ENCODE peak calls at places on chromosomes 4 and X, in ten cellular contexts. R, M, Q, K, A, C, L, F, W and S are unnamed samples.
A peak's percentile ranks its signal among the peaks of the same experiment; 100 is the strongest.

GRCh38 chr4:38071801-38072567 is 111.8 kb downstream of the PTTG2 start:
- DNase-seq in R (peak; percentile 38), M (no peak), Q (no peak), K (no peak), A (no peak), C (peak; percentile 48), L (peak; percentile 62), F (no peak), W (no peak), S (peak; percentile 54)

GRCh38 chr4:108256538-108256937 is 87.8 kb upstream of the LEF1 start:
- DNase-seq in R (no peak), M (no peak), Q (no peak), K (no peak), A (no peak), C (no peak), L (no peak), F (no peak), W (no peak), S (no peak)

GRCh38 chr4:6938758-6939201 is 29.2 kb downstream of the TBC1D14 start:
- DNase-seq in R (no peak), M (no peak), Q (peak; percentile 75), K (no peak), A (no peak), C (no peak), L (no peak), F (no peak), W (no peak), S (no peak)

GRCh38 chrX:23383411-23383810 is 48.8 kb downstream of the PTCHD1 start:
- DNase-seq in R (peak; percentile 3), M (no peak), Q (no peak), K (no peak), A (no peak), C (no peak), L (no peak), F (no peak), W (no peak), S (peak; percentile 60)

GRCh38 chr4:132593717-132594400 is 555.2 kb upstream of the PCDH10 start:
- DNase-seq in R (no peak), M (no peak), Q (no peak), K (no peak), A (no peak), C (no peak), L (no peak), F (no peak), W (no peak), S (no peak)

GRCh38 chr4:127251423-127251822 is 381.3 kb upstream of the INTU start:
- DNase-seq in R (peak; percentile 54), M (no peak), Q (no peak), K (no peak), A (no peak), C (no peak), L (no peak), F (no peak), W (no peak), S (no peak)

GRCh38 chrX:36978886-36979285 is 29.3 kb upstream of the FAM47C start:
- DNase-seq in R (peak; percentile 0), M (no peak), Q (no peak), K (no peak), A (no peak), C (no peak), L (no peak), F (no peak), W (no peak), S (no peak)

GRCh38 chr4:128228021-128228571 is 59.5 kb downstream of the PGRMC2 start:
- DNase-seq in R (peak; percentile 43), M (no peak), Q (no peak), K (no peak), A (no peak), C (no peak), L (no peak), F (no peak), W (no peak), S (no peak)

GRCh38 chr4:6473264-6474052 is 1.0 kb upstream of the PPP2R2C start:
- DNase-seq in R (no peak), M (peak; percentile 12), Q (no peak), K (peak; percentile 19), A (no peak), C (no peak), L (no peak), F (no peak), W (no peak), S (no peak)

GRCh38 chr4:169618286-169618685 is 2.1 kb upstream of the CLCN3 start:
- DNase-seq in R (peak; percentile 90), M (no peak), Q (no peak), K (no peak), A (no peak), C (no peak), L (no peak), F (no peak), W (no peak), S (no peak)

GRCh38 chr4:183106839-183107238 is 7.8 kb downstream of the WWC2 start:
- DNase-seq in R (no peak), M (no peak), Q (no peak), K (no peak), A (no peak), C (no peak), L (no peak), F (no peak), W (no peak), S (no peak)

GRCh38 chrX:118215346-118215745 is 98.7 kb upstream of the KLHL13 start:
- DNase-seq in R (no peak), M (no peak), Q (no peak), K (no peak), A (no peak), C (no peak), L (no peak), F (no peak), W (no peak), S (no peak)

GRCh38 chrX:108420481-108420880 is 17.7 kb downstream of the COL4A6 start:
- DNase-seq in R (no peak), M (no peak), Q (no peak), K (no peak), A (no peak), C (no peak), L (no peak), F (no peak), W (no peak), S (no peak)

GRCh38 chrX:13716905-13717304 is 17.5 kb downstream of the TRAPPC2 start:
- DNase-seq in R (no peak), M (no peak), Q (peak; percentile 62), K (no peak), A (no peak), C (no peak), L (no peak), F (no peak), W (no peak), S (no peak)

GRCh38 chrX:79366888-79367749 is at the start of gene ITM2A:
- DNase-seq in R (no peak), M (peak; percentile 31), Q (peak; percentile 65), K (peak; percentile 67), A (peak; percentile 44), C (peak; percentile 37), L (peak; percentile 9), F (no peak), W (peak; percentile 78), S (peak; percentile 3)

GRCh38 chr4:70936200-70936787 is 34.1 kb downstream of the MOB1B start:
- DNase-seq in R (peak; percentile 23), M (no peak), Q (no peak), K (no peak), A (no peak), C (no peak), L (no peak), F (no peak), W (no peak), S (no peak)

GRCh38 chrX:7145454-7145853 is 2.1 kb upstream of the STS start:
- DNase-seq in R (peak; percentile 31), M (no peak), Q (no peak), K (no peak), A (no peak), C (no peak), L (no peak), F (no peak), W (no peak), S (no peak)
- H3K4me3 ChIP-seq in R (no peak overlapping the region), M (no peak overlapping the region), Q (no peak overlapping the region), K (no peak overlapping the region), A (no peak overlapping the region), C (no peak overlapping the region), L (no peak overlapping the region), F (no peak overlapping the region), W (no peak overlapping the region), S (no peak overlapping the region)

DNA sequence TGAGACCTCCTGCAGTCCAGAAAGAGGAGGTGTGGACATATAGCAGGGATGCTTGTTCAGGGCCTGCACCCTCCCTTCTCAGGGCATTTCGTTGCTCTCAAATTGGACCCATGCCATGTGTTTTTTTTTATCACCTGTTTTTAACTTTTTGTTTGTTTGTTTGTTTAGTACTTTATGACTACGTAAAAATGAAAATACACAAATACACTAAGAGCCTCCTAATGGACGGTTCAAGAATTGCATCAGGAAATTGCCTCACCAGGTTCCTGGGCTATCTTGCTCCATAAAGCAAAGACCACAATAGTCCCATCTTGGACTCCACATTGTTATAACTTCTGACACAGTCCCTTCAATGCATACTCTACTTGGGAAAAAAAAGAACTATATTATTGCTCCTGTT is 1685.9 kb upstream of the TENM3 start:
- DNase-seq in R (no peak), M (no peak), Q (no peak), K (no peak), A (no peak), C (no peak), L (no peak), F (no peak), W (no peak), S (no peak)
- TF ChIP-seq CTCF in R (no peak), M (no peak), Q (no peak), K (no peak), A (no peak), C (no peak), L (peak; percentile 44), F (peak; percentile 15), W (no peak), S (no peak)

DNA sequence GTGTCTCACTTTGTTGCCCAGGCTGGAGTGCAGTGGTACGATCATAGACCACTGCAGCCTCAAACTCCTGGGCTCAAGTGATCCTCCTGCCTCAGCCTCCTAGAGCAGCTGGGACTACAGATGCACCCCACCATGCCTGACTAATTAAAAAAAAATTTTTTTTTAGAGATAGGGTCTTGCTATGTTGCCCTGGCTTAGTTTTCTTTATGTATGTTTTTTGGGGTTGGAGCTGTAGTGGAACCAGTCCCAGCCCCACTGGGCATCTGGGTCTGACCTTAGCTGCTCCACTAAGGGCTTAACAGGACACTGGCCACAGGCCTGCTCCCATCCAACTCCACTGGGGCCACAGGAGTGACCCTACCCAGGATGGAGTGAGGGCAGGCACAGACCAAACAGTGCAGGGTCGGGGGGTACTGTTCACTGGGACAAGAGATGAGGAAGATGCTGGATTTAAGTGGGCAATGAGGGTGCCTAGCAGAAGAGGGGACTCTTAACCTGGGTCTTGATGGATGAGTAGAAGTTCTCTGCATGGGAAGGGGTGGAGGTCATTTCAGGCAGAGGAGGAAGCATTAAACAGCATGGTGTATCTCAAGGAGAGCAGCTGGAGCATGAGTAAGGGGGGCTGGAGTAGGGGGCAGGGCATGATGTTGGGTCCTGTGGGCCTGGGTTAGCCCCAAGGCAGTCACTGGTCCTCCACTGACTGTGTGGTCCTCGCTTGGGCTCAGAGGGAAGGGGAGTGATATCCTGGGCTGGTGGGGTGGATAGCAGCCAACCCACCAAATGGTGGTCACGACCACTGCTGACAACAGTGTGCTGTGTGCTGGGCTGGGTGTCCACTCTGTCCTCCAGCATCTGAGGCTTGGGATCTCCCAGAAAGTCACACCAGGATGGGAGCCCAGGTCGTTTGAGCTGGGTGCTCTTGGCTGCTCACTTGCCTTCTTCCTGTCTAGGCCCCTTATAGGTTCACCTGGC is 24.1 kb upstream of the ADD1 start:
- DNase-seq in R (no peak), M (no peak), Q (peak; percentile 34), K (no peak), A (no peak), C (no peak), L (no peak), F (no peak), W (no peak), S (no peak)
- H3K4me3 ChIP-seq in R (no peak overlapping the region), M (no peak overlapping the region), Q (no peak overlapping the region), K (no peak overlapping the region), A (no peak overlapping the region), C (no peak overlapping the region), L (no peak overlapping the region), F (peak overlapping the region; percentile 66), W (no peak overlapping the region), S (no peak overlapping the region)

GRCh38 chr4:122827899-122828601 is 1.4 kb downstream of the FGF2 start:
- DNase-seq in R (peak; percentile 58), M (peak; percentile 35), Q (no peak), K (peak; percentile 69), A (no peak), C (no peak), L (peak; percentile 23), F (no peak), W (peak; percentile 53), S (peak; percentile 69)
- TF ChIP-seq CTCF in R (peak; percentile 37), M (peak; percentile 21), Q (no peak), K (peak; percentile 40), A (no peak), C (no peak), L (no peak), F (peak; percentile 24), W (no peak), S (peak; percentile 20)